ENCODE peak calls at places on chromosomes 4 and X, in nine cellular contexts. W is fibroblast of the aortic adventitia; M is endodermal cell; A is NB4; N is heart left ventricle; E is psoas muscle; Y is ascending aorta; B is CD8-positive, alpha-beta memory T cell; G is effector memory CD4-positive, alpha-beta T cell. Q is an unnamed sample.

GRCh38 chrX:129781134-129782014 is 1.6 kb downstream of the SASH3 start:
- DNase-seq in W (no peak), M (peak; percentile 67), A (peak; percentile 94), N (peak; percentile 49), E (peak; percentile 25), Y (peak; percentile 25), B (peak; percentile 73), G (peak; percentile 68), Q (peak; percentile 95)

GRCh38 chr4:6294705-6295421 is 25.2 kb downstream of the WFS1 start:
- DNase-seq in W (no peak), M (no peak), A (no peak), N (no peak), E (no peak), Y (no peak), B (no peak), G (no peak), Q (no peak)

GRCh38 chr4:742742-743311 is 37.2 kb downstream of the PCGF3 start:
- DNase-seq in W (peak; percentile 49), M (peak; percentile 92), A (peak; percentile 82), N (peak; percentile 63), E (peak; percentile 67), Y (no peak), B (peak; percentile 63), G (peak; percentile 58), Q (peak; percentile 74)

GRCh38 chrX:136880003-136880451 is 498 bp downstream of the RBMX start:
- DNase-seq in W (peak; percentile 19), M (peak; percentile 47), A (peak; percentile 48), N (peak; percentile 42), E (peak; percentile 30), Y (no peak), B (peak; percentile 27), G (peak; percentile 15), Q (peak; percentile 41)

GRCh38 chr4:173281420-173282333 is 52.5 kb downstream of the HMGB2 start:
- DNase-seq in W (no peak), M (no peak), A (peak; percentile 84), N (no peak), E (no peak), Y (no peak), B (no peak), G (no peak), Q (no peak)

GRCh38 chrX:7131621-7132020 is 15.9 kb upstream of the STS start:
- DNase-seq in W (no peak), M (no peak), A (no peak), N (no peak), E (no peak), Y (no peak), B (no peak), G (no peak), Q (no peak)

GRCh38 chr4:40617903-40618302 is 11.8 kb downstream of the RBM47 start:
- DNase-seq in W (no peak), M (no peak), A (peak; percentile 57), N (no peak), E (no peak), Y (no peak), B (no peak), G (no peak), Q (no peak)

GRCh38 chr4:136121431-136121830 is 1410.9 kb downstream of the PCDH18 start:
- DNase-seq in W (no peak), M (no peak), A (no peak), N (no peak), E (no peak), Y (no peak), B (no peak), G (no peak), Q (no peak)

GRCh38 chr4:94342713-94343112 is at the start of gene HPGDS:
- DNase-seq in W (no peak), M (no peak), A (no peak), N (no peak), E (no peak), Y (no peak), B (no peak), G (no peak), Q (no peak)

DNA sequence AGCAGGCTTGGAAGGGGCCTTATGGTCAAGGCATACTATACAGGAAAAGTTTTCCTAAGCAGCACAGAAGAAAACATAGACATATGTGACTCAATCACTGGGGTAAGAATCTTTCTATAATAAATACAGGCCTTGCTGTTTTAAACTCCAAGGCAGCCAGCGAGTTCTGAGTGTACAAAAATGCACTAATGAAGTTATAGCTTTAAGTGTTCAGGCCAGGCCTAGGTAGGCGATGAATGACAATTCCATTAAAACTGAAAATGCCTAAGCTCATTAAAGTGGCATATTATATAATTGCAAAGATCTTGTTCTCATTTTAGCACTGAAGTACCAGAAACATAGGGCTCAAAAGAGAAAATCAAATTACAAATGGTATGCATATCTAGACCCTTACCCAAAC is 716.4 kb upstream of the HS3ST1 start:
- DNase-seq in W (no peak), M (no peak), A (no peak), N (no peak), E (no peak), Y (no peak), B (no peak), G (no peak), Q (no peak)
- H3K4me3 ChIP-seq in W (no peak overlapping the region), M (no peak overlapping the region), A (no peak overlapping the region), N (no peak overlapping the region), E (no peak overlapping the region), Y (no peak overlapping the region), B (no peak overlapping the region), G (no peak overlapping the region), Q (no peak overlapping the region)

GRCh38 chrX:68696267-68696666 is 48.8 kb downstream of the STARD8 start:
- DNase-seq in W (no peak), M (no peak), A (peak; percentile 25), N (no peak), E (no peak), Y (no peak), B (no peak), G (no peak), Q (no peak)

GRCh38 chrX:68695206-68695845 is 47.9 kb downstream of the STARD8 start:
- DNase-seq in W (no peak), M (no peak), A (peak; percentile 51), N (no peak), E (no peak), Y (no peak), B (no peak), G (no peak), Q (no peak)

GRCh38 chrX:68693481-68694410 is 46.3 kb downstream of the STARD8 start:
- DNase-seq in W (peak; percentile 41), M (peak; percentile 93), A (peak; percentile 90), N (peak; percentile 87), E (peak; percentile 82), Y (peak; percentile 35), B (no peak), G (no peak), Q (peak; percentile 13)

GRCh38 chrX:68692651-68693050 is 45.2 kb downstream of the STARD8 start:
- DNase-seq in W (peak; percentile 35), M (no peak), A (no peak), N (no peak), E (no peak), Y (no peak), B (no peak), G (no peak), Q (no peak)

DNA sequence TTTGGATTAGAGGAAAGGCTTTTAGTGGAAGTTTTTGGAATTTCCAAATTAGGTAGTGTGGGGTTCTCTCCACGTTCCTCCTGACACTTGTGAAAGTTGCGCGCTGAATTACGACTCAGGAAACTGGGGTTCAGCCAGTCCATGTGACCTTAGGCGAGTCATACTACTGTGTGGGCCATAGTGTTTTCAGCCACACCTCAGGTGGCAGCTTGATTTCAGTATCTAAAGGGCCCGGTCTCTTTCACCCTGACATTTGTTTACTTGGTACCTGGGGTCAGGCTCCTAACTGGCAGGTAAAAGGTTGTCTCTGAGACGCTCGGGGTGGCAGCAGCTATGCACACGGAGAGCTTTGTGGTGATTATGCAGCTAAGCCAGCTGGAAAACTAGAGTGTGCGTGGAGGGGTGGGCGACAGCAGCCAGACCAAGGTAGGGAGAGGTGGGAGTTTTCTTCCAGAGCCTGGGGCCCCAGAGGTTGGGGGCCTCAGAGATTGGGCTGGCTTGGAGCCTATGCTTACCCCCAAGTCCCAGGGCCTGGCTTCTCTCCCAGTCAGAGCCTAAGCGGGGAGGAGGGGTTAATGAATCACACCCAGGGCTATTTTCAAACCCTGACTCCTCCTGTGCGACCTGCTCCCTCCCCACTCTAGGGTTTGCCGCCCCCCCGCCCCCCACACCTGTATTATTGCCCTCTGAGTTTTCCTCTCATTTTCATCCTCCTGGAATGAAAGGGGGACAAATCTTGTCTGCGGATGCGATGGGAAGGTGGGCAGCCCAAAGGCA is 47.2 kb downstream of the STARD8 start:
- DNase-seq in W (no peak), M (no peak), A (no peak), N (no peak), E (no peak), Y (no peak), B (no peak), G (no peak), Q (peak; percentile 12)
- H3K4me3 ChIP-seq in W (peak overlapping the region; percentile 62), M (no peak overlapping the region), A (peak overlapping the region; percentile 72), N (peak overlapping the region; percentile 43), E (peak overlapping the region; percentile 85), Y (peak overlapping the region; percentile 66), B (no peak overlapping the region), G (no peak overlapping the region), Q (peak overlapping the region; percentile 34)

GRCh38 chrX:50206753-50207152 is 2.2 kb downstream of the CCNB3 start:
- DNase-seq in W (no peak), M (peak; percentile 48), A (no peak), N (no peak), E (no peak), Y (no peak), B (no peak), G (no peak), Q (no peak)

GRCh38 chrX:50202539-50202938 is 1.7 kb upstream of the AKAP4 start:
- DNase-seq in W (no peak), M (no peak), A (no peak), N (no peak), E (no peak), Y (no peak), B (no peak), G (no peak), Q (no peak)

GRCh38 chrX:50200907-50201306 is at the start of gene AKAP4:
- DNase-seq in W (no peak), M (no peak), A (no peak), N (no peak), E (no peak), Y (no peak), B (no peak), G (no peak), Q (no peak)

GRCh38 chrX:50204364-50204899 is at the start of gene CCNB3:
- DNase-seq in W (peak; percentile 75), M (peak; percentile 81), A (peak; percentile 71), N (peak; percentile 67), E (peak; percentile 70), Y (no peak), B (peak; percentile 54), G (peak; percentile 40), Q (peak; percentile 84)
- H3K4me3 ChIP-seq in W (peak within 1 kb of the TSS; percentile 39), M (no peak within 1 kb of the TSS), A (no peak within 1 kb of the TSS), N (peak within 1 kb of the TSS; percentile 9), E (peak within 1 kb of the TSS; percentile 52), Y (peak within 1 kb of the TSS; percentile 51), B (peak within 1 kb of the TSS; percentile 45), G (peak within 1 kb of the TSS; percentile 40), Q (peak within 1 kb of the TSS; percentile 42)

GRCh38 chrX:41382699-41383645 is 49.0 kb downstream of the DDX3X start:
- DNase-seq in W (peak; percentile 40), M (no peak), A (peak; percentile 44), N (no peak), E (no peak), Y (no peak), B (no peak), G (no peak), Q (no peak)
- H3K4me3 ChIP-seq in W (no peak overlapping the region), M (no peak overlapping the region), A (no peak overlapping the region), N (no peak overlapping the region), E (no peak overlapping the region), Y (no peak overlapping the region), B (no peak overlapping the region), G (no peak overlapping the region), Q (no peak overlapping the region)